ENCODE peak calls at places on chromosomes 7 and 10, in six cellular contexts. One of them, this sample, is unnamed.

GRCh38 chr7:96178581-96178980 is 143.3 kb downstream of the SLC25A13 start:
- DNase-seq in cardiac fibroblast: no peak
- DNase-seq in HEK293T: no peak
- DNase-seq in H7: no peak
- DNase-seq in substantia nigra: no peak
- DNase-seq in nucleus accumbens: no peak
- DNase-seq in this sample: no peak

GRCh38 chr10:1824928-1825327 is 87.6 kb upstream of the ADARB2 start:
- DNase-seq in cardiac fibroblast: no peak
- DNase-seq in HEK293T: no peak
- DNase-seq in H7: no peak
- DNase-seq in substantia nigra: no peak
- DNase-seq in nucleus accumbens: no peak
- DNase-seq in this sample: no peak

GRCh38 chr7:116571552-116571951 is 46.7 kb downstream of the CAV1 start:
- DNase-seq in cardiac fibroblast: no peak
- DNase-seq in HEK293T: no peak
- DNase-seq in H7: no peak
- DNase-seq in substantia nigra: no peak
- DNase-seq in nucleus accumbens: no peak
- DNase-seq in this sample: no peak

GRCh38 chr7:69849268-69849667 is 251.0 kb downstream of the AUTS2 start:
- DNase-seq in cardiac fibroblast: no peak
- DNase-seq in HEK293T: no peak
- DNase-seq in H7: no peak
- DNase-seq in substantia nigra: no peak
- DNase-seq in nucleus accumbens: no peak
- DNase-seq in this sample: no peak

GRCh38 chr10:1217661-1218060 is 161.5 kb downstream of the WDR37 start:
- DNase-seq in cardiac fibroblast: no peak
- DNase-seq in HEK293T: no peak
- DNase-seq in H7: peak; percentile 26
- DNase-seq in substantia nigra: no peak
- DNase-seq in nucleus accumbens: no peak
- DNase-seq in this sample: no peak

GRCh38 chr7:131212114-131212513 is 115.6 kb upstream of the MKLN1 start:
- DNase-seq in cardiac fibroblast: peak; percentile 38
- DNase-seq in HEK293T: no peak
- DNase-seq in H7: peak; percentile 77
- DNase-seq in substantia nigra: no peak
- DNase-seq in nucleus accumbens: no peak
- DNase-seq in this sample: peak; percentile 74

GRCh38 chr7:124328774-124329173 is 295.9 kb upstream of the TMEM229A start:
- DNase-seq in cardiac fibroblast: no peak
- DNase-seq in HEK293T: no peak
- DNase-seq in H7: no peak
- DNase-seq in substantia nigra: no peak
- DNase-seq in nucleus accumbens: no peak
- DNase-seq in this sample: no peak

GRCh38 chr7:111259991-111260390 is 169.1 kb downstream of the LRRN3 start:
- DNase-seq in cardiac fibroblast: no peak
- DNase-seq in HEK293T: no peak
- DNase-seq in H7: no peak
- DNase-seq in substantia nigra: no peak
- DNase-seq in nucleus accumbens: no peak
- DNase-seq in this sample: no peak

GRCh38 chr10:28367865-28368541 is 65.1 kb upstream of the MPP7 start:
- DNase-seq in cardiac fibroblast: no peak
- DNase-seq in HEK293T: no peak
- DNase-seq in H7: no peak
- DNase-seq in substantia nigra: no peak
- DNase-seq in nucleus accumbens: no peak
- DNase-seq in this sample: no peak

GRCh38 chr7:98934267-98934666 is 55.9 kb downstream of the TRRAP start:
- DNase-seq in cardiac fibroblast: no peak
- DNase-seq in HEK293T: no peak
- DNase-seq in H7: no peak
- DNase-seq in substantia nigra: no peak
- DNase-seq in nucleus accumbens: no peak
- DNase-seq in this sample: no peak

GRCh38 chr10:84826704-84827103 is 498.3 kb downstream of the CCSER2 start:
- DNase-seq in cardiac fibroblast: no peak
- DNase-seq in HEK293T: no peak
- DNase-seq in H7: peak; percentile 30
- DNase-seq in substantia nigra: no peak
- DNase-seq in nucleus accumbens: no peak
- DNase-seq in this sample: peak; percentile 42

GRCh38 chr7:156640949-156641485 is 443 bp downstream of the RNF32 start:
- DNase-seq in cardiac fibroblast: peak; percentile 59
- DNase-seq in HEK293T: no peak
- DNase-seq in H7: no peak
- DNase-seq in substantia nigra: no peak
- DNase-seq in nucleus accumbens: no peak
- DNase-seq in this sample: no peak

GRCh38 chr10:31697271-31698168 is 231.1 kb downstream of the ARHGAP12 start:
- DNase-seq in cardiac fibroblast: peak; percentile 95
- DNase-seq in HEK293T: no peak
- DNase-seq in H7: no peak
- DNase-seq in substantia nigra: peak; percentile 56
- DNase-seq in nucleus accumbens: peak; percentile 35
- DNase-seq in this sample: no peak

GRCh38 chr10:61781969-61782403 is 119.3 kb downstream of the CABCOCO1 start:
- DNase-seq in cardiac fibroblast: peak; percentile 56
- DNase-seq in HEK293T: no peak
- DNase-seq in H7: no peak
- DNase-seq in substantia nigra: no peak
- DNase-seq in nucleus accumbens: no peak
- DNase-seq in this sample: no peak

GRCh38 chr7:86814980-86815379 is 171.3 kb downstream of the GRM3 start:
- DNase-seq in cardiac fibroblast: peak; percentile 6
- DNase-seq in HEK293T: peak; percentile 52
- DNase-seq in H7: peak; percentile 24
- DNase-seq in substantia nigra: peak; percentile 16
- DNase-seq in nucleus accumbens: peak; percentile 3
- DNase-seq in this sample: peak; percentile 59

GRCh38 chr10:74439213-74439612 is 288.2 kb downstream of the ADK start:
- DNase-seq in cardiac fibroblast: no peak
- DNase-seq in HEK293T: no peak
- DNase-seq in H7: no peak
- DNase-seq in substantia nigra: no peak
- DNase-seq in nucleus accumbens: no peak
- DNase-seq in this sample: no peak

GRCh38 chr10:725786-726185 is 36.3 kb upstream of the DIP2C start:
- DNase-seq in cardiac fibroblast: no peak
- DNase-seq in HEK293T: no peak
- DNase-seq in H7: peak; percentile 60
- DNase-seq in substantia nigra: no peak
- DNase-seq in nucleus accumbens: no peak
- DNase-seq in this sample: peak; percentile 25

GRCh38 chr10:88114368-88114767 is 250.9 kb downstream of the PTEN start:
- DNase-seq in cardiac fibroblast: peak; percentile 54
- DNase-seq in HEK293T: peak; percentile 75
- DNase-seq in H7: peak; percentile 49
- DNase-seq in substantia nigra: no peak
- DNase-seq in nucleus accumbens: no peak
- DNase-seq in this sample: peak; percentile 72

GRCh38 chr7:43747703-43748102 is 10.8 kb upstream of the BLVRA start:
- DNase-seq in cardiac fibroblast: no peak
- DNase-seq in HEK293T: no peak
- DNase-seq in H7: no peak
- DNase-seq in substantia nigra: no peak
- DNase-seq in nucleus accumbens: no peak
- DNase-seq in this sample: no peak

GRCh38 chr10:124521429-124521871 is 59.8 kb downstream of the LHPP start:
- DNase-seq in cardiac fibroblast: no peak
- DNase-seq in HEK293T: no peak
- DNase-seq in H7: peak; percentile 49
- DNase-seq in substantia nigra: peak; percentile 89
- DNase-seq in nucleus accumbens: peak; percentile 72
- DNase-seq in this sample: no peak

GRCh38 chr7:45269192-45269591 is 111.6 kb downstream of the RAMP3 start:
- DNase-seq in cardiac fibroblast: no peak
- DNase-seq in HEK293T: no peak
- DNase-seq in H7: no peak
- DNase-seq in substantia nigra: no peak
- DNase-seq in nucleus accumbens: no peak
- DNase-seq in this sample: no peak

GRCh38 chr7:40800771-40801170 is 666.0 kb downstream of the SUGCT start:
- DNase-seq in cardiac fibroblast: no peak
- DNase-seq in HEK293T: no peak
- DNase-seq in H7: no peak
- DNase-seq in substantia nigra: no peak
- DNase-seq in nucleus accumbens: no peak
- DNase-seq in this sample: no peak

GRCh38 chr10:124387078-124387874 is 31.4 kb downstream of the OAT start:
- DNase-seq in cardiac fibroblast: no peak
- DNase-seq in HEK293T: no peak
- DNase-seq in H7: peak; percentile 81
- DNase-seq in substantia nigra: no peak
- DNase-seq in nucleus accumbens: no peak
- DNase-seq in this sample: peak; percentile 56

GRCh38 chr10:114044251-114045070 is 795 bp downstream of the ADRB1 start:
- DNase-seq in cardiac fibroblast: no peak
- DNase-seq in HEK293T: no peak
- DNase-seq in H7: peak; percentile 76
- DNase-seq in substantia nigra: no peak
- DNase-seq in nucleus accumbens: no peak
- DNase-seq in this sample: peak; percentile 19

GRCh38 chr7:30969604-30969970 is 5.8 kb downstream of the GHRHR start:
- DNase-seq in cardiac fibroblast: no peak
- DNase-seq in HEK293T: no peak
- DNase-seq in H7: no peak
- DNase-seq in substantia nigra: no peak
- DNase-seq in nucleus accumbens: no peak
- DNase-seq in this sample: no peak

GRCh38 chr7:116802144-116802747 is 60.1 kb upstream of the CAPZA2 start:
- DNase-seq in cardiac fibroblast: peak; percentile 25
- DNase-seq in HEK293T: no peak
- DNase-seq in H7: no peak
- DNase-seq in substantia nigra: no peak
- DNase-seq in nucleus accumbens: no peak
- DNase-seq in this sample: no peak

GRCh38 chr7:30549933-30550493 is 44.7 kb upstream of the GARS1 start:
- DNase-seq in cardiac fibroblast: peak; percentile 56
- DNase-seq in HEK293T: no peak
- DNase-seq in H7: no peak
- DNase-seq in substantia nigra: no peak
- DNase-seq in nucleus accumbens: no peak
- DNase-seq in this sample: no peak

GRCh38 chr10:109308971-109309370 is 614.3 kb downstream of the XPNPEP1 start:
- DNase-seq in cardiac fibroblast: no peak
- DNase-seq in HEK293T: no peak
- DNase-seq in H7: no peak
- DNase-seq in substantia nigra: no peak
- DNase-seq in nucleus accumbens: no peak
- DNase-seq in this sample: no peak

GRCh38 chr7:131147604-131148003 is 180.1 kb upstream of the MKLN1 start:
- DNase-seq in cardiac fibroblast: no peak
- DNase-seq in HEK293T: no peak
- DNase-seq in H7: no peak
- DNase-seq in substantia nigra: no peak
- DNase-seq in nucleus accumbens: no peak
- DNase-seq in this sample: no peak

GRCh38 chr10:48800283-48800675 is 115.6 kb downstream of the WDFY4 start:
- DNase-seq in cardiac fibroblast: no peak
- DNase-seq in HEK293T: no peak
- DNase-seq in H7: no peak
- DNase-seq in substantia nigra: no peak
- DNase-seq in nucleus accumbens: no peak
- DNase-seq in this sample: no peak

This sample was measured in iPS-NIHi11.